ENCODE peak calls at places on chromosomes 13 and 19, in five cellular contexts. One of them, this sample, is unnamed. For H3K4me1, the result is how much of the 10 kb centered on the place peaks cover.

GRCh38 chr13:23844132-23844531 is 45.1 kb downstream of the MIPEP start:
- DNase-seq in psoas muscle: no peak
- DNase-seq in neural progenitor cell: no peak
- DNase-seq in Peyer's patch: no peak
- DNase-seq in IMR-90: no peak
- DNase-seq in this sample: no peak

GRCh38 chr19:6714749-6715555 is 5.5 kb downstream of the C3 start:
- DNase-seq in neural progenitor cell: no peak
- DNase-seq in psoas muscle: no peak
- DNase-seq in IMR-90: no peak
- DNase-seq in Peyer's patch: no peak
- DNase-seq in this sample: no peak

GRCh38 chr19:10686661-10687517 is 14.3 kb upstream of the QTRT1 start:
- DNase-seq in neural progenitor cell: no peak
- DNase-seq in IMR-90: peak
- DNase-seq in Peyer's patch: no peak
- DNase-seq in psoas muscle: no peak
- DNase-seq in this sample: peak

GRCh38 chr19:42143341-42144234 is 11.3 kb upstream of the POU2F2 start:
- DNase-seq in psoas muscle: no peak
- DNase-seq in neural progenitor cell: peak
- DNase-seq in Peyer's patch: no peak
- DNase-seq in IMR-90: peak
- DNase-seq in this sample: no peak

GRCh38 chr13:77262198-77262597 is 64.7 kb downstream of the MYCBP2 start:
- DNase-seq in Peyer's patch: no peak
- DNase-seq in neural progenitor cell: no peak
- DNase-seq in psoas muscle: no peak
- DNase-seq in IMR-90: no peak
- DNase-seq in this sample: no peak

GRCh38 chr13:83992566-83993358 is 110.5 kb upstream of the SLITRK1 start:
- DNase-seq in neural progenitor cell: no peak
- DNase-seq in IMR-90: no peak
- DNase-seq in Peyer's patch: no peak
- DNase-seq in psoas muscle: no peak
- DNase-seq in this sample: no peak

GRCh38 chr19:14059652-14060155 is 2.2 kb downstream of the PALM3 start:
- DNase-seq in psoas muscle: no peak
- DNase-seq in neural progenitor cell: peak
- DNase-seq in Peyer's patch: no peak
- DNase-seq in IMR-90: no peak
- DNase-seq in this sample: peak

GRCh38 chr13:39159393-39159792 is 121.1 kb downstream of the NHLRC3 start:
- DNase-seq in Peyer's patch: no peak
- DNase-seq in psoas muscle: no peak
- DNase-seq in neural progenitor cell: no peak
- DNase-seq in IMR-90: no peak
- DNase-seq in this sample: no peak

GRCh38 chr19:10593820-10594637 is 6.9 kb upstream of the AP1M2 start:
- DNase-seq in IMR-90: no peak
- DNase-seq in Peyer's patch: peak
- DNase-seq in neural progenitor cell: no peak
- DNase-seq in psoas muscle: no peak
- DNase-seq in this sample: no peak

GRCh38 chr13:65990684-65991083 is 1239.5 kb downstream of the PCDH9 start:
- DNase-seq in psoas muscle: no peak
- DNase-seq in neural progenitor cell: no peak
- DNase-seq in Peyer's patch: no peak
- DNase-seq in IMR-90: no peak
- DNase-seq in this sample: no peak

GRCh38 chr19:1400281-1401137 is 833 bp downstream of the GAMT start:
- DNase-seq in neural progenitor cell: peak
- DNase-seq in Peyer's patch: no peak
- DNase-seq in IMR-90: no peak
- DNase-seq in psoas muscle: peak
- DNase-seq in this sample: peak

GRCh38 chr13:29496241-29496712 is 99.2 kb downstream of the SLC7A1 start:
- DNase-seq in neural progenitor cell: no peak
- DNase-seq in psoas muscle: no peak
- DNase-seq in Peyer's patch: peak
- DNase-seq in IMR-90: no peak
- DNase-seq in this sample: no peak

DNA sequence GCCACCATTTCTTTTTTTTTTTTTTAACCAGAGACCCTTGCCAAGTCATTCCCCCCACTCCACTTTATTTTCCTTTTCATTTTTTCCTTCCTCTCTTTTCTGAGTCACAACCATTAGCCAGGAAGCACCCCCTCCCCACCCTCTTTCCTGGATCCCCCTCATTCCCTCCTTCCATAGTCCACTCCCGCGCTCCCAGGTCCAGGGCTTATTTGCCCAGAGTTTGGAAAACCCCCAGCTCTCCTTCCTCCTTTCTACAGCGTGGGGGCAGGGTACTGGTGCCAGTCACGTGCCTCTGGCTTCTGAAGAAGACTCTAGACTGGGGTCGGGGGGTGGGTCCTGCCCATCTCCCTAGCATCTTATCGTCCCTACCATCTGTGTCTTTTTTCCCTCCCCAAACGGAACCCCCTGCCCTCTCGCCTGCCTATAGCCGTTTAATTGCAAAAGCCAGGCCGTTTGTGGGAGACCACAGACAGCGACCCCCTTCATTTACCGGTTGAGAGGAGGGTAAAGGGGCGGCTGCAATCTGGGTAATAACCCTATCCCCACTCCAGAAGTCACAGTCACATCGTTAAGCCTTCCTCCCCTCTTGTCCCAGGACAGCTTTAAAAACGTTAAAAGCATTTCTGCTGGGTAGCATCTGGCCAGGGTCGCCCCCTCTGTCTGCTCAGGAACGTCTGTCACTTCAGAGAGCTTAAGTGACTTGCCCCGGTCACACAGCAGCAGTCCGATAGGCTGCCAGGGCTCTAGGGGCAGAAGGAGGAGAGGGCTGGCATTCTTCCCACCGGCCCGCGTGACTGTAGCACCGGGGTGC is 961 bp upstream of the CALR start:
- DNase-seq in IMR-90: no peak
- DNase-seq in Peyer's patch: no peak
- DNase-seq in neural progenitor cell: peak
- DNase-seq in psoas muscle: peak
- DNase-seq in this sample: peak
- H3K4me1 ChIP-seq in IMR-90: under half
- H3K4me1 ChIP-seq in Peyer's patch: under half
- H3K4me1 ChIP-seq in neural progenitor cell: under half
- H3K4me1 ChIP-seq in psoas muscle: under half
- H3K4me1 ChIP-seq in this sample: under half

DNA sequence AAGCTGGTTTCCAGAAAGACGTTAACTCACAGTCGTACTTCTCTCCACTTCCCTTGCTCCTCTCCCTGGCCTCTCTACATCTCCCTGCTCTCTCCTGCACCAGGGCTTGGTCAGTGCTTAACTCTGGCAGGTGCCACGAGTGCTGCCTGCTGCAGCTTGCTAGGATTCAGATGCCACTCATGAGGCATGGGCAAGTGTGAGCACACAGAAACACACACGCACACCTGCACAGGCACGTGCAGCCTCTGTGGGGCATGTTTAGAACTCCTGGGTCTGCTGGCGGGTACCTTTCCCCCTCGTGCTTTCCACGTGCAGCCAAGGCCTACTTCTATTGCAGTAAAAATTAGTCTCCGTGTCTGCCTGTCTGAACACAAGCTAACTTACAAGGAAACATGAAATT is 31.8 kb downstream of the SOX1 start:
- DNase-seq in psoas muscle: no peak
- DNase-seq in IMR-90: no peak
- DNase-seq in neural progenitor cell: no peak
- DNase-seq in Peyer's patch: no peak
- DNase-seq in this sample: no peak
- H3K4me1 ChIP-seq in psoas muscle: under half
- H3K4me1 ChIP-seq in IMR-90: under half
- H3K4me1 ChIP-seq in neural progenitor cell: half or more
- H3K4me1 ChIP-seq in Peyer's patch: under half
- H3K4me1 ChIP-seq in this sample: under half

GRCh38 chr19:45879055-45879454 is 6.9 kb downstream of the IRF2BP1 start:
- DNase-seq in psoas muscle: no peak
- DNase-seq in Peyer's patch: no peak
- DNase-seq in IMR-90: no peak
- DNase-seq in neural progenitor cell: no peak
- DNase-seq in this sample: peak

GRCh38 chr19:45878043-45878794 is 7.7 kb downstream of the IRF2BP1 start:
- DNase-seq in Peyer's patch: peak
- DNase-seq in IMR-90: no peak
- DNase-seq in psoas muscle: no peak
- DNase-seq in neural progenitor cell: no peak
- DNase-seq in this sample: no peak

GRCh38 chr19:45881082-45881908 is 4.6 kb downstream of the IRF2BP1 start:
- DNase-seq in neural progenitor cell: no peak
- DNase-seq in psoas muscle: no peak
- DNase-seq in IMR-90: no peak
- DNase-seq in Peyer's patch: no peak
- DNase-seq in this sample: no peak

GRCh38 chr19:45881909-45882528 is 3.9 kb downstream of the IRF2BP1 start:
- DNase-seq in neural progenitor cell: no peak
- DNase-seq in psoas muscle: no peak
- DNase-seq in Peyer's patch: peak
- DNase-seq in IMR-90: no peak
- DNase-seq in this sample: peak

DNA sequence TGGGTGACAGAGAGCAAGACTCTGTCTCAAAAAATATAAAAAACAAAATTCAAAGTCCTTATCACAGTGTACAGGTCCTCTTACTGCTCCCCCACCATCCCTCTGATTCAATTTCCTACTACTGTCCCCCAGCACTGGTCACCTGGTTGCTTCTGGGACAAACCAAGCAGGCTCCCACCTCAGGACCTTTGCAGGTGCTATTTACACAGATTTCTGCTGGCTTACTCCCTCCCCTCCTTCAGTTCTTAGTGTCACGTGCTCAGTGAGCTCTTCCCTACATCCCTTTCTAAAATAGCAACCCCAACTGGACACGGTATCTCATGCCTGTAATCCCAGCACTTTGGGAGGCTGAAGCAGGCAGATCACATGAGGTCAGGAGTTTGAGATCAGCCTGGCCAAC is 6.0 kb downstream of the IRF2BP1 start:
- DNase-seq in Peyer's patch: no peak
- DNase-seq in psoas muscle: no peak
- DNase-seq in neural progenitor cell: no peak
- DNase-seq in IMR-90: no peak
- DNase-seq in this sample: no peak
- H3K4me1 ChIP-seq in Peyer's patch: under half
- H3K4me1 ChIP-seq in psoas muscle: under half
- H3K4me1 ChIP-seq in neural progenitor cell: under half
- H3K4me1 ChIP-seq in IMR-90: under half
- H3K4me1 ChIP-seq in this sample: under half

GRCh38 chr13:50907781-50908180 is 1.8 kb upstream of the RNASEH2B start:
- DNase-seq in neural progenitor cell: no peak
- DNase-seq in IMR-90: no peak
- DNase-seq in psoas muscle: no peak
- DNase-seq in Peyer's patch: no peak
- DNase-seq in this sample: no peak
- H3K4me1 ChIP-seq in neural progenitor cell: under half
- H3K4me1 ChIP-seq in IMR-90: under half
- H3K4me1 ChIP-seq in psoas muscle: under half
- H3K4me1 ChIP-seq in Peyer's patch: under half
- H3K4me1 ChIP-seq in this sample: under half

DNA sequence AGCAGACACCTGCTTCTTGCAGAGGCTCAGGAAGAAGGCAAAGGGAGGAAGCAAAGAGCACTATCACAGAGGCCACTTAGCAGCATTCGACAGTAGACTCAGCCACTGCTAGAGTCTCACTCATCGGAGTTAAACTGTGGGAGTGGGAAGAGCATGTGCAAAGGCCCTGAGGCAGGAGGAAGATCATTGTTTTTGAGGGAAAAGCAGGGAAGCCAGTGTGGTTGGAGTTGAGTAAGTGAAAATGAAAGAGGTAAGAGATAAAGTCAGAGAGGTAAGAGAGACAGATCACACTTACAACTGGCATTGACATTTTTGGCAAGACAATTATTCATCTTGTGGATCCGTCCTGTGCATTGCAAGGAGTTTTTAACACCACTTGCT is 41.1 kb upstream of the CEACAM20 start:
- DNase-seq in IMR-90: no peak
- DNase-seq in Peyer's patch: no peak
- DNase-seq in psoas muscle: no peak
- DNase-seq in neural progenitor cell: no peak
- DNase-seq in this sample: no peak
- H3K4me1 ChIP-seq in IMR-90: under half
- H3K4me1 ChIP-seq in Peyer's patch: under half
- H3K4me1 ChIP-seq in psoas muscle: under half
- H3K4me1 ChIP-seq in neural progenitor cell: under half
- H3K4me1 ChIP-seq in this sample: under half

GRCh38 chr19:4376245-4376990 is 23.9 kb downstream of the SH3GL1 start:
- DNase-seq in IMR-90: no peak
- DNase-seq in Peyer's patch: no peak
- DNase-seq in psoas muscle: peak
- DNase-seq in neural progenitor cell: no peak
- DNase-seq in this sample: no peak
- H3K4me1 ChIP-seq in IMR-90: half or more
- H3K4me1 ChIP-seq in Peyer's patch: half or more
- H3K4me1 ChIP-seq in psoas muscle: half or more
- H3K4me1 ChIP-seq in neural progenitor cell: under half
- H3K4me1 ChIP-seq in this sample: under half

DNA sequence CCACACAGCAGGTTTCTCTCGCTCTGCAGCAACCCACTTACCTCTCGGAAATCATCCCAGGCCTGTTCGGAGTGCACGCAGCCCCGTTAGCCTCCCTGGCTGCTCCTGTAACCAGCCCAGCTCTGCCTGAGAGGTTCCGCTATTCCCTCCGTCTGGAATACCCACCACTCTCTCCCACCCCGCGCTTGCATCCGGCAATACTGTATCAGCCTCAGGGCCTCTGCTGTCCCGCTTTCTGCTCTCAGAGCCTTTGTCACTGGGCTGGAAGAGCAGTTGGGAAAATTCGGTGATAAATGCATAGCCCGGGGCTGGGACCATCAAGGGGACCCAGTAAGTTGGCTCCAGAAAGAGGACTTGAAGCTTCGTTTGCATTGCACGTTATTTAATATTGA is 759 bp upstream of the TLE6 start:
- DNase-seq in Peyer's patch: no peak
- DNase-seq in neural progenitor cell: peak
- DNase-seq in psoas muscle: no peak
- DNase-seq in IMR-90: no peak
- DNase-seq in this sample: peak
- H3K4me1 ChIP-seq in Peyer's patch: under half
- H3K4me1 ChIP-seq in neural progenitor cell: under half
- H3K4me1 ChIP-seq in psoas muscle: under half
- H3K4me1 ChIP-seq in IMR-90: under half
- H3K4me1 ChIP-seq in this sample: under half

DNA sequence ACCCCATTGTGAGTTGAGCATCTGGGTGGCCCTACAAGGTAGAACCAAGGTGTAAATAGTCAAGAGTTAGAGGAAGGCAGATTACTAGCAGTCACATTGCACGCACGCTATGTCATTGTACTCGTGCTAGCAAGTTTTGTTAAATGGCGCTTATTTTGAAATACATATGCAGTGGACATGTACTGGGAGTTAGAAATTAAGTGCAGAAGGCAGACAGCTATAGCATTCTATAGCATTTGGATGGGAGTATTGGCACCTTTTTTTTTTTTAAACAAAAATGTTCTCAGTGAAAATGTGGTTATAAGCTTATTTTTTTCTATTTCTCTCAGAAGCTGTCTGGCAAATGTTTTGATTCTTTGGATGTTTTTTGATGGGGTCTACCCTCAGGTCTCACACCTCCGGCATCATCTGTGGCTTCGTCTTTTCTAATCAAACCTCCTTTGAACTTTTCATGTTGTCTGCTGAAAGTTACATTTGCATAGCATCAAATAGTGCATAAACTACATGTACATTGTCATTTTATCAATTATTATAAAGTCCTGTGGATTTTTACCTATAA is 68.1 kb downstream of the ARHGEF7 start:
- DNase-seq in Peyer's patch: no peak
- DNase-seq in psoas muscle: no peak
- DNase-seq in IMR-90: no peak
- DNase-seq in neural progenitor cell: no peak
- DNase-seq in this sample: no peak
- H3K4me1 ChIP-seq in Peyer's patch: under half
- H3K4me1 ChIP-seq in psoas muscle: half or more
- H3K4me1 ChIP-seq in IMR-90: under half
- H3K4me1 ChIP-seq in neural progenitor cell: under half
- H3K4me1 ChIP-seq in this sample: under half

This sample was measured in SK-N-SH.